ENCODE peak calls at places on chromosome 11, in ten cellular contexts. One of them, this sample, is unnamed.

GRCh38 chr11:95599959-95600586 is 189.5 kb downstream of the FAM76B start:
- DNase-seq in esophagus squamous epithelium: no peak
- DNase-seq in lower leg skin: no peak
- DNase-seq in body of pancreas: no peak
- DNase-seq in NB4: no peak
- DNase-seq in H1: no peak
- DNase-seq in stomach: no peak
- DNase-seq in spleen: no peak
- DNase-seq in right lobe of liver: no peak
- DNase-seq in ovary: no peak
- DNase-seq in this sample: no peak

GRCh38 chr11:13054278-13054677 is 45.2 kb downstream of the RASSF10 start:
- DNase-seq in body of pancreas: no peak
- DNase-seq in ovary: no peak
- DNase-seq in esophagus squamous epithelium: no peak
- DNase-seq in stomach: no peak
- DNase-seq in right lobe of liver: no peak
- DNase-seq in lower leg skin: no peak
- DNase-seq in NB4: no peak
- DNase-seq in H1: no peak
- DNase-seq in spleen: no peak
- DNase-seq in this sample: no peak

GRCh38 chr11:44943118-44943517 is 7.6 kb downstream of the TP53I11 start:
- DNase-seq in esophagus squamous epithelium: no peak
- DNase-seq in lower leg skin: no peak
- DNase-seq in stomach: peak; percentile 44
- DNase-seq in H1: no peak
- DNase-seq in spleen: peak; percentile 90
- DNase-seq in ovary: no peak
- DNase-seq in right lobe of liver: no peak
- DNase-seq in body of pancreas: peak; percentile 26
- DNase-seq in NB4: peak; percentile 75
- DNase-seq in this sample: no peak

GRCh38 chr11:69526453-69526810 is 45.0 kb downstream of the LINC01488 start:
- DNase-seq in body of pancreas: no peak
- DNase-seq in esophagus squamous epithelium: no peak
- DNase-seq in H1: no peak
- DNase-seq in ovary: no peak
- DNase-seq in NB4: no peak
- DNase-seq in right lobe of liver: peak; percentile 17
- DNase-seq in spleen: peak; percentile 40
- DNase-seq in lower leg skin: no peak
- DNase-seq in stomach: no peak
- DNase-seq in this sample: no peak

GRCh38 chr11:58928691-58929090 is 10.6 kb upstream of the GLYATL1 start:
- DNase-seq in ovary: no peak
- DNase-seq in NB4: no peak
- DNase-seq in spleen: no peak
- DNase-seq in stomach: no peak
- DNase-seq in lower leg skin: no peak
- DNase-seq in H1: no peak
- DNase-seq in esophagus squamous epithelium: no peak
- DNase-seq in right lobe of liver: no peak
- DNase-seq in body of pancreas: no peak
- DNase-seq in this sample: no peak

GRCh38 chr11:3623126-3623525 is 18.7 kb downstream of the ART5 start:
- DNase-seq in ovary: no peak
- DNase-seq in esophagus squamous epithelium: no peak
- DNase-seq in NB4: peak; percentile 24
- DNase-seq in right lobe of liver: no peak
- DNase-seq in lower leg skin: no peak
- DNase-seq in body of pancreas: no peak
- DNase-seq in spleen: peak; percentile 29
- DNase-seq in H1: no peak
- DNase-seq in stomach: no peak
- DNase-seq in this sample: no peak

GRCh38 chr11:105910095-105910715 is 111.8 kb downstream of the MSANTD4 start:
- DNase-seq in right lobe of liver: no peak
- DNase-seq in stomach: no peak
- DNase-seq in ovary: no peak
- DNase-seq in NB4: no peak
- DNase-seq in body of pancreas: no peak
- DNase-seq in H1: no peak
- DNase-seq in esophagus squamous epithelium: no peak
- DNase-seq in lower leg skin: no peak
- DNase-seq in spleen: no peak
- DNase-seq in this sample: no peak

GRCh38 chr11:61022311-61023085 is 51.0 kb downstream of the CD6 start:
- DNase-seq in lower leg skin: no peak
- DNase-seq in right lobe of liver: no peak
- DNase-seq in NB4: no peak
- DNase-seq in body of pancreas: no peak
- DNase-seq in stomach: no peak
- DNase-seq in spleen: no peak
- DNase-seq in ovary: no peak
- DNase-seq in esophagus squamous epithelium: no peak
- DNase-seq in H1: no peak
- DNase-seq in this sample: no peak

GRCh38 chr11:116037851-116038250 is 533.6 kb upstream of the CADM1 start:
- DNase-seq in NB4: no peak
- DNase-seq in H1: no peak
- DNase-seq in lower leg skin: no peak
- DNase-seq in ovary: no peak
- DNase-seq in spleen: no peak
- DNase-seq in right lobe of liver: no peak
- DNase-seq in body of pancreas: no peak
- DNase-seq in esophagus squamous epithelium: no peak
- DNase-seq in stomach: no peak
- DNase-seq in this sample: no peak

GRCh38 chr11:64036081-64037026 is 623 bp downstream of the FLRT1 start:
- DNase-seq in stomach: no peak
- DNase-seq in body of pancreas: peak; percentile 33
- DNase-seq in ovary: peak; percentile 72
- DNase-seq in NB4: peak; percentile 75
- DNase-seq in H1: no peak
- DNase-seq in right lobe of liver: no peak
- DNase-seq in esophagus squamous epithelium: no peak
- DNase-seq in lower leg skin: peak; percentile 81
- DNase-seq in spleen: no peak
- DNase-seq in this sample: no peak
- H3K4me3 ChIP-seq in stomach: peak overlapping the region; percentile 62
- H3K4me3 ChIP-seq in body of pancreas: peak overlapping the region; percentile 15
- H3K4me3 ChIP-seq in ovary: peak overlapping the region; percentile 40
- H3K4me3 ChIP-seq in NB4: no peak overlapping the region
- H3K4me3 ChIP-seq in H1: peak overlapping the region; percentile 27
- H3K4me3 ChIP-seq in right lobe of liver: peak overlapping the region; percentile 29
- H3K4me3 ChIP-seq in esophagus squamous epithelium: peak overlapping the region; percentile 31
- H3K4me3 ChIP-seq in lower leg skin: peak overlapping the region; percentile 20
- H3K4me3 ChIP-seq in spleen: peak overlapping the region; percentile 60
- H3K4me3 ChIP-seq in this sample: peak overlapping the region; percentile 31

GRCh38 chr11:515131-515530 is 8.1 kb upstream of the RNH1 start:
- DNase-seq in ovary: no peak
- DNase-seq in NB4: no peak
- DNase-seq in H1: no peak
- DNase-seq in stomach: no peak
- DNase-seq in body of pancreas: no peak
- DNase-seq in spleen: no peak
- DNase-seq in lower leg skin: no peak
- DNase-seq in esophagus squamous epithelium: no peak
- DNase-seq in right lobe of liver: no peak
- DNase-seq in this sample: peak; percentile 79

GRCh38 chr11:516400-516799 is 9.4 kb upstream of the RNH1 start:
- DNase-seq in esophagus squamous epithelium: no peak
- DNase-seq in body of pancreas: no peak
- DNase-seq in H1: no peak
- DNase-seq in stomach: no peak
- DNase-seq in NB4: no peak
- DNase-seq in spleen: no peak
- DNase-seq in lower leg skin: no peak
- DNase-seq in right lobe of liver: no peak
- DNase-seq in ovary: no peak
- DNase-seq in this sample: no peak

GRCh38 chr11:518463-519202 is 11.6 kb upstream of the RNH1 start:
- DNase-seq in lower leg skin: peak; percentile 98
- DNase-seq in body of pancreas: peak; percentile 95
- DNase-seq in stomach: peak; percentile 95
- DNase-seq in spleen: peak; percentile 97
- DNase-seq in esophagus squamous epithelium: peak; percentile 68
- DNase-seq in ovary: peak; percentile 97
- DNase-seq in H1: peak; percentile 93
- DNase-seq in NB4: peak; percentile 94
- DNase-seq in right lobe of liver: peak; percentile 86
- DNase-seq in this sample: peak; percentile 96

GRCh38 chr11:521179-521688 is 14.1 kb downstream of the HRAS start:
- DNase-seq in H1: no peak
- DNase-seq in body of pancreas: no peak
- DNase-seq in lower leg skin: peak; percentile 70
- DNase-seq in spleen: no peak
- DNase-seq in NB4: no peak
- DNase-seq in ovary: no peak
- DNase-seq in stomach: no peak
- DNase-seq in right lobe of liver: no peak
- DNase-seq in esophagus squamous epithelium: no peak
- DNase-seq in this sample: no peak

DNA sequence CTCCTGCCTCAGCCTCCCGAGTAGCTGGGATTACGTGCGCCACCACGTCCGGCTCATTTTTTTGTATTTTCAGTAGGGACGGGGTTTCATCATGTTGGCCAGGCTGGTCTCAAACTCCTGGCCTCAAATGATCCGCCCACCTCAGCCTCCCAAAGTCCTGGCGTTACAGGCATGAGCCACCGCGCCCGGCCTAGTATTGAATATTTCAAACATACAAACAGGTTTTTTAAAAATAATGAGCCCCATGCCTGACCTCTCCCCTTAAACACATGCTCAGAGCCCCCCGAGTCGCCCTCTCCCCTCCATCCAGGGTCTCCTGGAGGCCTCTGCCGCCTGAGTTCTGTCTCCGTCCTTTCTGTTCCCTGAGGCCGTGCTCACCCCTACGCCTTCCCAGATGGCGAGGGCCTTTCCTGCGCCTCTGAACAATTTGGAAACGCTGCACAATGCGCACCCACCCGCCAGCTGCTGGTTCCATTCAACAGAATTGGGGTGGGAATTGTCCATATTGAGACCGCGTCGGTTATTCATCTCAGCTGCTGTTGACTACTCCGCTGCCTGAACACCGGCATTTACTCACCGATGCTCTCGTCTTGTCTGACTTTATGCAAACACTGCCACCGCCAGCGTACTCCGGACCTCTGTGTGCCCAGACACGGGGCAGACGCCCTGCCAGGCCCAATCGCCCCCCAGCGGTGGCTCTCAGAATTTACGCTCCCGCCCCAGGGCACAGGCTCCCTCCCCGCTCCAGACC is 13.6 kb upstream of the RNH1 start:
- DNase-seq in lower leg skin: peak; percentile 86
- DNase-seq in spleen: no peak
- DNase-seq in right lobe of liver: no peak
- DNase-seq in esophagus squamous epithelium: no peak
- DNase-seq in stomach: no peak
- DNase-seq in ovary: no peak
- DNase-seq in H1: peak; percentile 65
- DNase-seq in body of pancreas: no peak
- DNase-seq in NB4: no peak
- DNase-seq in this sample: no peak
- TF ChIP-seq CTCF in lower leg skin: no peak
- TF ChIP-seq CTCF in spleen: no peak
- TF ChIP-seq CTCF in right lobe of liver: no peak
- TF ChIP-seq CTCF in esophagus squamous epithelium: no peak
- TF ChIP-seq CTCF in stomach: no peak
- TF ChIP-seq CTCF in ovary: no peak
- TF ChIP-seq CTCF in H1: peak; percentile 41
- TF ChIP-seq CTCF in body of pancreas: no peak
- TF ChIP-seq CTCF in NB4: peak; percentile 36
- TF ChIP-seq CTCF in this sample: no peak

DNA sequence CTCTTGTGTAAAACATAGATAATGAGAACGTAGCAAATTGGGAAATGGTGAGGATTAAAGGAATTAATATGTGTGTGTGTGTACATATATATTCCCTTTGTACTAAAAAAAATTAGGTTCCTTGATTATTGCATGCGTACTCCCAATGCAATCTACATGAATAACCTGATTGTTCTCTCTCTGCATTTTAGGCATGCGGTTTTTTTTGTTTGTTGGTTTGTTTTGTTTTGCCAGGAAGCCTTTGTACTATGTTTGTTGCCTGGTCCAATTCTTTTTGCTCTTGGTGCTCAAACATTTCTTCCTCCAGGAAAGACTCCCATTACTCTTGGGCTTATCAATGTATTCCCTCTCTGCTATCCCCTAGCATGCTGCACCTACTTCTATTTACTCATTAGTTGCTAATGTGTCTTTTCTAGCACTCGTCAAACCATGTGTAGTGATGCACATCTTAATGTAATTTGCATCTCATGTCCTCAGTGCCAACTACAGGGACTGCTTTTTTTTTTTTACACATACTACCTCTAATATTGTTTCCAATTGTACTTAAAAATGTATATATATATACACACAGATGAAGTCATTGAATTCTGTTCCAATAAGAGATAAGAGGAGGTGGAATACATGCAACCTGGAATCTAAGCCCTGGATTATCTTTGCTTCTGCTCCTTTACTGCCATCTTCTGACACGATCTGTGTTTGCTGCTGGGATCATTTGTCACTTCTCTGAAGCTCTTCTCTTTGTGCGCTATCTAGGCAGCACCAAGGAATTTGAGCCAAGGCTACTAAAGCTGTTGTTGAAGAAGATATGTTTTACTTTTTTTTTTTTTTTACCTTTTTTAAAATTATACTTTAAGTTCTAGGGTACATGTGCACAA is 197.2 kb upstream of the ANO3 start:
- DNase-seq in NB4: peak; percentile 4
- DNase-seq in ovary: no peak
- DNase-seq in right lobe of liver: no peak
- DNase-seq in esophagus squamous epithelium: no peak
- DNase-seq in body of pancreas: no peak
- DNase-seq in spleen: no peak
- DNase-seq in stomach: no peak
- DNase-seq in lower leg skin: no peak
- DNase-seq in H1: no peak
- DNase-seq in this sample: no peak
- TF ChIP-seq POLR2A in NB4: no peak
- TF ChIP-seq POLR2A in ovary: no peak
- TF ChIP-seq POLR2A in right lobe of liver: no peak
- TF ChIP-seq POLR2A in esophagus squamous epithelium: no peak
- TF ChIP-seq POLR2A in body of pancreas: no peak
- TF ChIP-seq POLR2A in spleen: no peak
- TF ChIP-seq POLR2A in stomach: no peak
- TF ChIP-seq POLR2A in lower leg skin: no peak
- TF ChIP-seq POLR2A in H1: no peak
- TF ChIP-seq POLR2A in this sample: no peak

DNA sequence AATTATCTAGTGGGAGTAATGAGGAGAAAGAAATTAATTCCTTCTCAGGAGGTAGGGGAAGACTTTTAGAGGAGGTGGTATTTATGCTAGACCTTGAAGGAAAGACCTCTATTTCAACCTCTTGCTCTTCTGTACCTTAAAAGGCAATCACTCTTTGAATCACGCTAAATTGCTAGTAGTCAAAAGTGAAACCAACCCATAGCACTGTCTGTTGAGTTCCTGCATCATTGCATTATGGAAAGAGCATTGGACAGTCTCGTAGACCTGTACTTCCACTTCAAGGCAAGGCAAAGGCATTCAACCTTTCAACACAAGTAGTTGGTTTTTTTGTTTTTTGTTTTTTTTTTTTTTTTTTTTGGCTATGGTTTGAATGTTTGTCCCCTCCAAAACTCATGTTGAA is 770.4 kb downstream of the ETS1 start:
- DNase-seq in esophagus squamous epithelium: no peak
- DNase-seq in stomach: no peak
- DNase-seq in lower leg skin: no peak
- DNase-seq in ovary: no peak
- DNase-seq in NB4: no peak
- DNase-seq in body of pancreas: no peak
- DNase-seq in spleen: no peak
- DNase-seq in right lobe of liver: no peak
- DNase-seq in H1: no peak
- DNase-seq in this sample: no peak
- H3K4me3 ChIP-seq in esophagus squamous epithelium: no peak overlapping the region
- H3K4me3 ChIP-seq in stomach: no peak overlapping the region
- H3K4me3 ChIP-seq in lower leg skin: no peak overlapping the region
- H3K4me3 ChIP-seq in ovary: no peak overlapping the region
- H3K4me3 ChIP-seq in NB4: no peak overlapping the region
- H3K4me3 ChIP-seq in body of pancreas: no peak overlapping the region
- H3K4me3 ChIP-seq in spleen: no peak overlapping the region
- H3K4me3 ChIP-seq in right lobe of liver: no peak overlapping the region
- H3K4me3 ChIP-seq in H1: no peak overlapping the region
- H3K4me3 ChIP-seq in this sample: no peak overlapping the region